ENCODE peak calls at places on chromosomes 12 and 14, in six cellular contexts. One of them, this sample, is unnamed.

GRCh38 chr12:15928345-15928744 is 17.2 kb downstream of the DERA start:
- DNase-seq in left cardiac atrium: no peak
- DNase-seq in CD4-positive, alpha-beta T cell: no peak
- DNase-seq in ELR: peak
- DNase-seq in HT-29: no peak
- DNase-seq in germinal center: no peak
- DNase-seq in this sample: no peak

GRCh38 chr14:30656190-30656632 is 34.1 kb downstream of the SCFD1 start:
- DNase-seq in CD4-positive, alpha-beta T cell: peak
- DNase-seq in germinal center: peak
- DNase-seq in HT-29: peak
- DNase-seq in left cardiac atrium: peak
- DNase-seq in ELR: peak
- DNase-seq in this sample: peak

GRCh38 chr12:6460751-6461371 is 9.0 kb downstream of the TAPBPL start:
- DNase-seq in left cardiac atrium: no peak
- DNase-seq in CD4-positive, alpha-beta T cell: no peak
- DNase-seq in germinal center: no peak
- DNase-seq in HT-29: no peak
- DNase-seq in ELR: no peak
- DNase-seq in this sample: no peak

GRCh38 chr14:52043690-52044089 is 25.2 kb downstream of the NID2 start:
- DNase-seq in HT-29: peak
- DNase-seq in CD4-positive, alpha-beta T cell: no peak
- DNase-seq in left cardiac atrium: peak
- DNase-seq in germinal center: peak
- DNase-seq in ELR: peak
- DNase-seq in this sample: no peak

GRCh38 chr14:48275301-48275700 is 599.9 kb upstream of the MDGA2 start:
- DNase-seq in germinal center: no peak
- DNase-seq in ELR: no peak
- DNase-seq in HT-29: no peak
- DNase-seq in left cardiac atrium: no peak
- DNase-seq in CD4-positive, alpha-beta T cell: no peak
- DNase-seq in this sample: no peak

GRCh38 chr14:71464840-71465239 is 467.4 kb upstream of the RGS6 start:
- DNase-seq in left cardiac atrium: no peak
- DNase-seq in germinal center: no peak
- DNase-seq in HT-29: no peak
- DNase-seq in ELR: no peak
- DNase-seq in CD4-positive, alpha-beta T cell: no peak
- DNase-seq in this sample: no peak

GRCh38 chr14:93410021-93410420 is 20.7 kb upstream of the UNC79 start:
- DNase-seq in left cardiac atrium: no peak
- DNase-seq in germinal center: no peak
- DNase-seq in ELR: no peak
- DNase-seq in CD4-positive, alpha-beta T cell: no peak
- DNase-seq in HT-29: no peak
- DNase-seq in this sample: no peak

GRCh38 chr12:64124511-64125197 is 97.4 kb downstream of the KICS2 start:
- DNase-seq in CD4-positive, alpha-beta T cell: no peak
- DNase-seq in ELR: no peak
- DNase-seq in left cardiac atrium: no peak
- DNase-seq in HT-29: no peak
- DNase-seq in germinal center: no peak
- DNase-seq in this sample: no peak

GRCh38 chr12:69655616-69656336 is 43.3 kb downstream of the BEST3 start:
- DNase-seq in CD4-positive, alpha-beta T cell: no peak
- DNase-seq in ELR: peak
- DNase-seq in HT-29: no peak
- DNase-seq in left cardiac atrium: no peak
- DNase-seq in germinal center: no peak
- DNase-seq in this sample: peak

GRCh38 chr14:104291123-104292000 is 153.0 kb downstream of the KIF26A start:
- DNase-seq in left cardiac atrium: peak
- DNase-seq in germinal center: no peak
- DNase-seq in CD4-positive, alpha-beta T cell: no peak
- DNase-seq in HT-29: no peak
- DNase-seq in ELR: no peak
- DNase-seq in this sample: peak

GRCh38 chr14:81400202-81400678 is at the start of gene STON2:
- DNase-seq in ELR: peak
- DNase-seq in left cardiac atrium: no peak
- DNase-seq in HT-29: peak
- DNase-seq in CD4-positive, alpha-beta T cell: no peak
- DNase-seq in germinal center: no peak
- DNase-seq in this sample: peak

GRCh38 chr14:68008491-68008890 is 188.9 kb downstream of the RAD51B start:
- DNase-seq in HT-29: no peak
- DNase-seq in left cardiac atrium: no peak
- DNase-seq in ELR: no peak
- DNase-seq in germinal center: no peak
- DNase-seq in CD4-positive, alpha-beta T cell: no peak
- DNase-seq in this sample: no peak